ENCODE peak calls at places on chromosome 1, in ten cellular contexts. M is PC-3, W is lung, B is mammary epithelial cell, A is left ventricle myocardium inferior, Q is foreskin fibroblast, J is GM12865, S is testis, E is B cell, H is brain microvascular endothelial cell. I is an unnamed sample.

GRCh38 chr1:230064283-230064682 is 2.8 kb upstream of the GALNT2 start:
- DNase-seq in S (no peak), M (peak; percentile 50), B (no peak), W (no peak), H (no peak), Q (no peak), E (no peak), J (no peak), A (no peak), I (no peak)

GRCh38 chr1:203082571-203083462 is 3.0 kb downstream of the MYOG start:
- DNase-seq in H (no peak), J (no peak), M (no peak), W (no peak), E (no peak), S (no peak), A (no peak), B (no peak), Q (no peak), I (no peak)

GRCh38 chr1:244642988-244643387 is 9.9 kb upstream of the DESI2 start:
- DNase-seq in S (no peak), H (no peak), B (no peak), J (no peak), Q (no peak), E (no peak), A (no peak), M (no peak), W (no peak), I (no peak)

GRCh38 chr1:94418664-94419655 is 771 bp downstream of the ABCD3 start:
- DNase-seq in M (peak; percentile 58), A (peak; percentile 19), B (peak; percentile 54), Q (peak; percentile 20), S (peak; percentile 68), H (peak; percentile 32), E (no peak), J (no peak), W (peak; percentile 70), I (no peak)

GRCh38 chr1:225772848-225773247 is 4.8 kb upstream of the SRP9 start:
- DNase-seq in S (peak; percentile 54), H (no peak), B (peak; percentile 58), E (no peak), A (no peak), Q (no peak), W (no peak), M (peak; percentile 82), J (no peak), I (no peak)

GRCh38 chr1:40027647-40028046 is 12.9 kb upstream of the CAP1 start:
- DNase-seq in M (no peak), A (no peak), B (no peak), W (no peak), H (no peak), E (no peak), Q (no peak), S (no peak), J (no peak), I (no peak)

GRCh38 chr1:21304488-21304887 is 14.2 kb upstream of the ECE1 start:
- DNase-seq in H (no peak), M (no peak), B (no peak), Q (no peak), J (no peak), E (no peak), W (no peak), A (no peak), S (no peak), I (no peak)

GRCh38 chr1:73097917-73098316 is 815.6 kb upstream of the NEGR1 start:
- DNase-seq in Q (no peak), W (no peak), S (no peak), H (no peak), J (no peak), B (no peak), M (no peak), A (no peak), E (no peak), I (no peak)

GRCh38 chr1:22738522-22738921 is 27.9 kb downstream of the EPHB2 start:
- DNase-seq in S (no peak), B (no peak), E (no peak), W (no peak), A (no peak), Q (no peak), M (peak; percentile 49), J (no peak), H (no peak), I (no peak)

GRCh38 chr1:10225573-10225972 is 15.2 kb downstream of the KIF1B start:
- DNase-seq in S (no peak), Q (no peak), A (no peak), H (peak; percentile 12), E (no peak), W (no peak), B (peak; percentile 8), J (no peak), M (no peak), I (no peak)

GRCh38 chr1:30378991-30379581 is 344.3 kb downstream of the MATN1 start:
- DNase-seq in S (peak; percentile 51), B (peak; percentile 80), H (peak; percentile 81), M (no peak), A (no peak), J (no peak), Q (peak; percentile 80), E (no peak), W (no peak), I (no peak)

GRCh38 chr1:22709891-22710687 is 550 bp upstream of the EPHB2 start:
- DNase-seq in J (peak; percentile 57), Q (peak; percentile 59), W (no peak), S (peak; percentile 70), E (peak; percentile 28), H (peak; percentile 57), M (peak; percentile 51), A (peak; percentile 65), B (peak; percentile 19), I (peak; percentile 64)

GRCh38 chr1:63701187-63701586 is 72.6 kb upstream of the ROR1 start:
- DNase-seq in Q (no peak), M (peak; percentile 88), H (no peak), E (no peak), B (no peak), A (peak; percentile 35), J (no peak), S (no peak), W (peak; percentile 68), I (no peak)

GRCh38 chr1:147600119-147601111 is 59.1 kb downstream of the BCL9 start:
- DNase-seq in W (no peak), E (no peak), B (peak; percentile 38), Q (peak; percentile 82), J (peak; percentile 11), M (peak; percentile 64), H (peak; percentile 13), A (no peak), S (no peak), I (no peak)

GRCh38 chr1:78667939-78668338 is 18.3 kb downstream of the IFI44 start:
- DNase-seq in Q (no peak), W (no peak), H (no peak), B (no peak), A (no peak), E (no peak), J (no peak), M (no peak), S (no peak), I (no peak)

GRCh38 chr1:241639653-241640148 is 468 bp downstream of the CHML start:
- DNase-seq in B (peak; percentile 49), A (peak; percentile 25), S (peak; percentile 36), J (peak; percentile 68), H (peak; percentile 32), Q (no peak), E (no peak), M (no peak), W (peak; percentile 42), I (no peak)

GRCh38 chr1:186404454-186405051 is 28.9 kb downstream of the ODR4 start:
- DNase-seq in W (no peak), Q (peak; percentile 22), B (peak; percentile 32), M (peak; percentile 52), J (peak; percentile 51), H (peak; percentile 58), E (peak; percentile 23), S (no peak), A (no peak), I (peak; percentile 48)

GRCh38 chr1:19563336-19564097 is 78.2 kb upstream of the CAPZB start:
- DNase-seq in E (no peak), Q (peak; percentile 69), M (no peak), W (peak; percentile 42), A (peak; percentile 67), S (peak; percentile 67), J (no peak), H (peak; percentile 11), B (peak; percentile 29), I (no peak)

GRCh38 chr1:165793951-165794350 is 25.3 kb upstream of the TMCO1 start:
- DNase-seq in M (peak; percentile 28), Q (no peak), J (no peak), H (no peak), S (no peak), E (no peak), W (no peak), B (peak; percentile 24), A (no peak), I (no peak)

GRCh38 chr1:52814465-52814864 is 28.1 kb upstream of the ZYG11A start:
- DNase-seq in W (peak; percentile 42), S (no peak), H (no peak), B (peak; percentile 68), J (no peak), Q (peak; percentile 34), E (no peak), M (peak; percentile 83), A (no peak), I (no peak)

GRCh38 chr1:156905176-156905575 is 11.7 kb downstream of the PEAR1 start:
- DNase-seq in A (no peak), Q (no peak), S (no peak), H (no peak), M (no peak), W (no peak), J (no peak), B (no peak), E (no peak), I (no peak)
- TF ChIP-seq CTCF in A (no peak), Q (no peak), S (no peak), H (no peak), M (no peak), W (no peak), J (no peak), B (no peak), E (no peak), I (no peak)

GRCh38 chr1:37449936-37450335 is 24.4 kb upstream of the ZC3H12A start:
- DNase-seq in A (no peak), B (no peak), S (no peak), W (no peak), E (peak; percentile 63), Q (no peak), M (no peak), J (no peak), H (no peak), I (no peak)
- TF ChIP-seq CTCF in A (no peak), B (no peak), S (no peak), W (no peak), E (no peak), Q (no peak), M (no peak), J (no peak), H (no peak), I (no peak)

GRCh38 chr1:54547601-54548388 is at the start of gene ACOT11:
- DNase-seq in J (no peak), B (no peak), A (peak; percentile 88), W (peak; percentile 71), H (no peak), Q (peak; percentile 81), E (no peak), M (no peak), S (peak; percentile 90), I (peak; percentile 13)
- TF ChIP-seq CTCF in J (no peak), B (peak; percentile 49), A (peak; percentile 68), W (no peak), H (peak; percentile 56), Q (peak; percentile 19), E (no peak), M (peak; percentile 49), S (peak; percentile 55), I (peak; percentile 11)

GRCh38 chr1:196717868-196718267 is 56.8 kb upstream of the CFHR3 start:
- DNase-seq in J (no peak), A (no peak), W (no peak), B (no peak), S (no peak), Q (no peak), M (no peak), E (no peak), H (no peak), I (no peak)

GRCh38 chr1:196723325-196724185 is 51.1 kb upstream of the CFHR3 start:
- DNase-seq in Q (peak; percentile 13), M (peak; percentile 46), J (peak; percentile 83), S (peak; percentile 81), W (peak; percentile 45), E (no peak), A (no peak), B (peak; percentile 57), H (peak; percentile 47), I (peak; percentile 6)
- TF ChIP-seq CTCF in Q (peak; percentile 11), M (peak; percentile 60), J (peak; percentile 93), S (no peak), W (no peak), E (peak; percentile 64), A (peak; percentile 40), B (peak; percentile 72), H (peak; percentile 88), I (peak; percentile 72)